ENCODE peak calls at places on chromosomes 1 and 21, in six cellular contexts. M, D, Y, H, E and I are unnamed samples.

GRCh38 chr1:205275133-205275532 is 46.4 kb downstream of the NUAK2 start:
- DNase-seq in M (no peak), D (no peak), Y (no peak), H (no peak), E (no peak), I (no peak)

GRCh38 chr1:236200925-236201324 is 58.6 kb downstream of the GPR137B start:
- DNase-seq in M (no peak), D (no peak), Y (no peak), H (no peak), E (no peak), I (no peak)

GRCh38 chr21:46256501-46256994 is 28.0 kb upstream of the LSS start:
- DNase-seq in M (peak; percentile 18), D (no peak), Y (no peak), H (no peak), E (no peak), I (no peak)

GRCh38 chr1:88731475-88731874 is 47.4 kb downstream of the PKN2 start:
- DNase-seq in M (no peak), D (peak; percentile 93), Y (peak; percentile 94), H (no peak), E (peak; percentile 93), I (peak; percentile 95)

GRCh38 chr21:46639489-46640386 is 4.3 kb downstream of the PRMT2 start:
- DNase-seq in M (peak; percentile 33), D (peak; percentile 58), Y (no peak), H (no peak), E (peak; percentile 41), I (peak; percentile 50)

GRCh38 chr1:91038582-91038981 is 16.7 kb upstream of the ZNF644 start:
- DNase-seq in M (no peak), D (no peak), Y (no peak), H (no peak), E (no peak), I (no peak)

GRCh38 chr1:95035536-95035935 is 37.2 kb downstream of the ALG14 start:
- DNase-seq in M (no peak), D (peak; percentile 93), Y (peak; percentile 98), H (no peak), E (peak; percentile 94), I (peak; percentile 90)

GRCh38 chr1:94335950-94336349 is 82.2 kb upstream of the ABCD3 start:
- DNase-seq in M (peak; percentile 92), D (peak; percentile 97), Y (peak; percentile 81), H (peak; percentile 90), E (peak; percentile 93), I (peak; percentile 98)

GRCh38 chr1:90717356-90717664 is 208 bp upstream of the BARHL2 start:
- DNase-seq in M (peak; percentile 50), D (no peak), Y (no peak), H (no peak), E (no peak), I (no peak)

GRCh38 chr1:3831689-3832088 is 25.3 kb downstream of the CEP104 start:
- DNase-seq in M (no peak), D (peak; percentile 51), Y (no peak), H (no peak), E (peak; percentile 70), I (no peak)

GRCh38 chr1:31394628-31395193 is 18.3 kb upstream of the SERINC2 start:
- DNase-seq in M (peak; percentile 98), D (peak; percentile 68), Y (peak; percentile 39), H (peak; percentile 92), E (peak; percentile 65), I (peak; percentile 74)

GRCh38 chr1:48442864-48443619 is 29.0 kb downstream of the SPATA6 start:
- DNase-seq in M (peak; percentile 4), D (peak; percentile 0), Y (no peak), H (peak; percentile 58), E (no peak), I (no peak)

GRCh38 chr1:10909697-10910489 is 102.6 kb upstream of the TARDBP start:
- DNase-seq in M (peak; percentile 83), D (peak; percentile 14), Y (no peak), H (peak; percentile 78), E (no peak), I (peak; percentile 14)

GRCh38 chr1:7650801-7651200 is 120.3 kb upstream of the VAMP3 start:
- DNase-seq in M (peak; percentile 59), D (no peak), Y (no peak), H (peak; percentile 55), E (no peak), I (peak; percentile 21)

GRCh38 chr1:176188604-176189003 is 18.5 kb downstream of the COP1 start:
- DNase-seq in M (peak; percentile 20), D (no peak), Y (no peak), H (peak; percentile 12), E (no peak), I (no peak)

GRCh38 chr1:246178902-246179301 is 328.2 kb downstream of the SMYD3 start:
- DNase-seq in M (no peak), D (no peak), Y (no peak), H (no peak), E (no peak), I (no peak)

GRCh38 chr21:37047079-37047478 is 25.8 kb downstream of the PIGP start:
- DNase-seq in M (no peak), D (no peak), Y (no peak), H (no peak), E (no peak), I (no peak)

GRCh38 chr1:212825798-212826452 is 21.5 kb downstream of the SPATA45 start:
- DNase-seq in M (no peak), D (no peak), Y (no peak), H (no peak), E (no peak), I (no peak)

GRCh38 chr1:203058674-203058931 is 27.2 kb downstream of the MYOG start:
- DNase-seq in M (no peak), D (no peak), Y (no peak), H (no peak), E (no peak), I (no peak)

GRCh38 chr21:41769521-41769920 is 2.7 kb upstream of the RIPK4 start:
- DNase-seq in M (no peak), D (no peak), Y (no peak), H (no peak), E (no peak), I (no peak)

GRCh38 chr1:1784933-1785332 is 6.7 kb upstream of the NADK start:
- DNase-seq in M (no peak), D (no peak), Y (no peak), H (no peak), E (no peak), I (no peak)

GRCh38 chr1:207282496-207283380 is 38.7 kb upstream of the CD55 start:
- DNase-seq in M (no peak), D (no peak), Y (peak; percentile 66), H (no peak), E (peak; percentile 30), I (peak; percentile 66)

GRCh38 chr1:231828182-231828920 is 201.8 kb downstream of the DISC1 start:
- DNase-seq in M (no peak), D (peak; percentile 100), Y (peak; percentile 96), H (no peak), E (peak; percentile 98), I (peak; percentile 96)

GRCh38 chr1:19113362-19114092 is 96.5 kb downstream of the UBR4 start:
- DNase-seq in M (peak; percentile 36), D (peak; percentile 18), Y (no peak), H (peak; percentile 39), E (peak; percentile 24), I (peak; percentile 60)
- TF ChIP-seq CTCF in M (no peak), D (peak; percentile 48), Y (peak; percentile 37), H (peak; percentile 35), E (peak; percentile 54), I (peak; percentile 44)

DNA sequence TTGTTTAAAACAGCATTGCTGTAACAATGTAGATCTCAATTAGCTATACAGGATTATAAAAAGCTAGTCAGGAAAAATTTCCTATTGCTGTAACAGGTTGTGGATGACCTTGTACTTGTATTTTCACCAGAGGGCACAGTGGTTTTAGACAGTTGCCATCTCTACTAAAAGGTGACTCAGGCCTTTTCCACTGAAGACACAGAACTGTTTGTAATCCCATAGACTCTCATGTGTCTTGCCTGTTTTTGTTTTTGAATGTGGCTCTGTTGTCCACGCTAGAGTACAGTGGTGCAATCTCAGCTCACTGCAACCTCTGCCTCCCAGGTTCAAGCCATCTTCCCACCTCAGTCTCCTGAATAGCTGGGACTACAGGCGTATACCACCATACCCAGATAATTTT is 5.9 kb downstream of the MTFR1L start:
- DNase-seq in M (no peak), D (no peak), Y (no peak), H (no peak), E (no peak), I (no peak)
- TF ChIP-seq CTCF in M (no peak), D (no peak), Y (no peak), H (no peak), E (no peak), I (no peak)

DNA sequence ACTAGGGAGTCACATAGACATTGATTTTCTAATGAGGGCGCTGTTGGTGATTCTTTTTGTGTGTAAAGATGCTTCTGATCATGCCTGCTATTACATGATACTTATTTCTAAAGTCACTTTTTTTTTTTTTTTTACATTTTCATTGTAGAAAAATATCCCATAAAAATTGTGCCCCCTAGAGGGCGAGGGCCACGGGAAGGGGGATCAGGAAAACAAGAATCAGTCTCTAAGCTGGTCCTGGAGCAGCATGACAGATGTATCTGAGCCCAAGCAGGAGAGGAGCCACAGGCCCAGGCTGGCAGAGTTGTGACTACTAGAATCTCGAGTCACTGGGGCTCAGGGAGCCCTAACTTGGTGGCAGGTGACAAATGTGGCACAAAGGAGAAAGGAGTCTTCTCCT is 28.1 kb downstream of the ZSCAN20 start:
- DNase-seq in M (peak; percentile 51), D (no peak), Y (no peak), H (no peak), E (no peak), I (no peak)
- TF ChIP-seq CTCF in M (peak; percentile 68), D (peak; percentile 30), Y (peak; percentile 20), H (peak; percentile 45), E (peak; percentile 11), I (peak; percentile 33)

GRCh38 chr1:214330715-214331114 is 49.8 kb downstream of the SMYD2 start:
- DNase-seq in M (no peak), D (no peak), Y (no peak), H (no peak), E (no peak), I (no peak)

GRCh38 chr1:214330240-214330639 is 49.3 kb downstream of the SMYD2 start:
- DNase-seq in M (no peak), D (no peak), Y (no peak), H (no peak), E (no peak), I (no peak)

GRCh38 chr1:214329456-214330220 is 48.7 kb downstream of the SMYD2 start:
- DNase-seq in M (peak; percentile 33), D (no peak), Y (no peak), H (no peak), E (no peak), I (no peak)

GRCh38 chr1:214327519-214327918 is 46.6 kb downstream of the SMYD2 start:
- DNase-seq in M (no peak), D (no peak), Y (no peak), H (no peak), E (no peak), I (no peak)

DNA sequence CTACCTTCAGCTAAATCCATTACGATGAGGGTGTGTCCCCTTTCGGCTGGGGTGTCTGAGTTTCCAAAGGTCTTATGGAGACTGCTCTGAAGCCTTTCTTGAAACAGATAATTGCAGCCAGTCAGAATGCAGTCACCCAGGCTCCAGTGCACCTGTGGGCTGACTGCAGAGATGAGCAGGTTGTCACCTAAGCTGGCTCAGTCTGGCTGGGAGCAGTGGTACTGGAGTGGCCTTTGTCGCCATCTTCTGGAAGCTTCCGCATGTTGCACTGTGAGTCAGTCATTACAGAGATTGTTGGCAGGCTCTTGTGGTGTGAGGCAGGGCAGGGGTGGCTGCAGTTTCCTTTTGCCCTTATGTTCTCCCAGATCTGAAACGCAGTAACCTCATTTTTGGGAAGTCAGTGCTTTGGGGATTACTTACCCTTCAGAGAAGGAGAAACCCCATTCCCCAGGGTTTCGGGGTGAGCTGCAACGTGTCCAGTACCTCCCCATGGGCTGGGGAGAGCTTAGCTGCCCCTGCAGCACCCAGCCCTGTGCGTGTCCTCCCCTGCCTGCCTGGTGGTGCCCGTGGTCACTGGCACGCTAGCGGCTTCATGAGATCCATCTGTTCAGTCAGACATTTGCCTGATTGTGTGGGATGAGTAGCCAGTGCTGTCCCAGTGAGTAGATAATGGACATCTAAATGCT is 48.0 kb downstream of the SMYD2 start:
- DNase-seq in M (peak; percentile 92), D (peak; percentile 83), Y (peak; percentile 54), H (peak; percentile 86), E (peak; percentile 74), I (peak; percentile 88)
- TF ChIP-seq CTCF in M (peak; percentile 84), D (peak; percentile 93), Y (peak; percentile 90), H (peak; percentile 94), E (peak; percentile 94), I (peak; percentile 96)